ENCODE peak calls at places on chromosomes 2 and 18, in four cellular contexts. E is body of pancreas, G is uterus, R is A549. C is an unnamed sample.

GRCh38 chr2:98872526-98872925 is 63.5 kb downstream of the CRACDL start:
- DNase-seq in E (no peak), G (no peak), R (no peak), C (no peak)

GRCh38 chr2:209549589-209549988 is 125.7 kb downstream of the MAP2 start:
- DNase-seq in E (no peak), G (no peak), R (no peak), C (no peak)

GRCh38 chr2:241676665-241677064 is 9.9 kb downstream of the DTYMK start:
- DNase-seq in E (no peak), G (no peak), R (no peak), C (no peak)

GRCh38 chr2:180246281-180246680 is 239.2 kb upstream of the CWC22 start:
- DNase-seq in E (no peak), G (no peak), R (no peak), C (no peak)

GRCh38 chr2:104976603-104977120 is 61.2 kb upstream of the MRPS9 start:
- DNase-seq in E (no peak), G (no peak), R (no peak), C (no peak)

GRCh38 chr2:25453199-25453903 is 111.6 kb upstream of the DNMT3A start:
- DNase-seq in E (no peak), G (no peak), R (no peak), C (no peak)

GRCh38 chr2:222783592-222783991 is 77.2 kb upstream of the ACSL3 start:
- DNase-seq in E (no peak), G (no peak), R (no peak), C (no peak)

GRCh38 chr18:4142876-4143275 is 312.2 kb downstream of the DLGAP1 start:
- DNase-seq in E (no peak), G (no peak), R (no peak), C (no peak)

GRCh38 chr2:174971868-174972781 is 33.1 kb downstream of the CHN1 start:
- DNase-seq in E (no peak), G (no peak), R (peak; percentile 41), C (no peak)

GRCh38 chr2:69848186-69848790 is 18.8 kb downstream of the GMCL1 start:
- DNase-seq in E (no peak), G (no peak), R (no peak), C (no peak)

GRCh38 chr2:18536100-18536499 is 24.4 kb downstream of the RDH14 start:
- DNase-seq in E (no peak), G (no peak), R (no peak), C (no peak)

GRCh38 chr2:169743549-169743948 is 9.9 kb downstream of the KLHL23 start:
- DNase-seq in E (no peak), G (no peak), R (no peak), C (no peak)

GRCh38 chr2:203893386-203893785 is 25.8 kb downstream of the CTLA4 start:
- DNase-seq in E (no peak), G (no peak), R (no peak), C (no peak)

GRCh38 chr18:31303771-31304170 is 14.2 kb upstream of the DSG1 start:
- DNase-seq in E (no peak), G (no peak), R (no peak), C (no peak)

GRCh38 chr2:43841949-43842865 is 3.4 kb downstream of the ABCG8 start:
- DNase-seq in E (no peak), G (no peak), R (no peak), C (no peak)

GRCh38 chr2:69725706-69726360 is 16.1 kb upstream of the ANXA4 start:
- DNase-seq in E (no peak), G (no peak), R (no peak), C (no peak)

GRCh38 chr18:8744656-8745055 is 39.3 kb downstream of the MTCL1 start:
- DNase-seq in E (no peak), G (no peak), R (no peak), C (no peak)

GRCh38 chr18:77208969-77209368 is 40.7 kb upstream of the GALR1 start:
- DNase-seq in E (peak; percentile 30), G (no peak), R (no peak), C (no peak)

GRCh38 chr2:160388464-160389263 is 104.9 kb downstream of the RBMS1 start:
- DNase-seq in E (no peak), G (no peak), R (no peak), C (no peak)

GRCh38 chr2:127032601-127033000 is 74.4 kb downstream of the BIN1 start:
- DNase-seq in E (no peak), G (no peak), R (no peak), C (no peak)

GRCh38 chr18:52716926-52717325 is 376.9 kb downstream of the DCC start:
- DNase-seq in E (peak; percentile 57), G (no peak), R (peak; percentile 5), C (no peak)

GRCh38 chr2:132876745-132877391 is 206.9 kb upstream of the LYPD1 start:
- DNase-seq in E (no peak), G (no peak), R (no peak), C (no peak)

GRCh38 chr2:85905187-85905666 is 16.4 kb upstream of the ST3GAL5 start:
- DNase-seq in E (no peak), G (peak; percentile 73), R (no peak), C (no peak)

GRCh38 chr2:18267501-18267900 is 293.0 kb downstream of the RDH14 start:
- DNase-seq in E (no peak), G (no peak), R (no peak), C (no peak)

GRCh38 chr18:74521068-74521725 is 13.1 kb upstream of the CNDP1 start:
- DNase-seq in E (no peak), G (no peak), R (no peak), C (no peak)

GRCh38 chr2:26685312-26685711 is 7.2 kb upstream of the KCNK3 start:
- DNase-seq in E (peak; percentile 4), G (no peak), R (no peak), C (no peak)

GRCh38 chr2:241759091-241759807 is 17.4 kb upstream of the GAL3ST2 start:
- DNase-seq in E (peak; percentile 1), G (no peak), R (no peak), C (no peak)

GRCh38 chr2:184646177-184646576 is 47.8 kb downstream of the ZNF804A start:
- DNase-seq in E (no peak), G (no peak), R (no peak), C (no peak)

GRCh38 chr2:33380001-33380609 is 96.3 kb upstream of the RASGRP3 start:
- DNase-seq in E (no peak), G (no peak), R (no peak), C (no peak)

GRCh38 chr18:28905509-28905908 is 728.6 kb upstream of the CDH2 start:
- DNase-seq in E (no peak), G (no peak), R (no peak), C (no peak)

GRCh38 chr2:241532168-241532567 is 23.8 kb upstream of the STK25 start:
- DNase-seq in E (no peak), G (no peak), R (no peak), C (no peak)

GRCh38 chr2:142165790-142166189 is 35.0 kb upstream of the LRP1B start:
- DNase-seq in E (no peak), G (no peak), R (peak; percentile 11), C (peak; percentile 12)

GRCh38 chr2:209840434-209840833 is 68.8 kb downstream of the UNC80 start:
- DNase-seq in E (peak; percentile 10), G (no peak), R (no peak), C (no peak)

GRCh38 chr2:55097462-55098410 is 47.5 kb upstream of the RTN4 start:
- DNase-seq in E (no peak), G (no peak), R (no peak), C (no peak)

GRCh38 chr2:98715812-98716451 is 15.0 kb downstream of the MGAT4A start:
- DNase-seq in E (no peak), G (no peak), R (no peak), C (no peak)

GRCh38 chr2:223108376-223109100 is 56.5 kb downstream of the KCNE4 start:
- DNase-seq in E (no peak), G (no peak), R (no peak), C (no peak)

GRCh38 chr2:62774555-62775366 is 69.2 kb downstream of the EHBP1 start:
- DNase-seq in E (peak; percentile 40), G (no peak), R (no peak), C (peak; percentile 21)

GRCh38 chr2:235283246-235283645 is 210.6 kb upstream of the AGAP1 start:
- DNase-seq in E (no peak), G (no peak), R (no peak), C (no peak)

GRCh38 chr2:101173707-101174295 is 22.6 kb upstream of the TBC1D8 start:
- DNase-seq in E (no peak), G (no peak), R (no peak), C (no peak)

C was measured in neuronal stem cell.